ENCODE peak calls at places on chromosomes 13 and 19, in seven cellular contexts. O, K, C, E, T, S and I are unnamed samples.

GRCh38 chr19:46674416-46675178 is 13.6 kb upstream of the DACT3 start:
- DNase-seq in C (no peak), S (no peak), O (no peak), T (no peak), E (peak; percentile 33), K (no peak), I (peak; percentile 37)

GRCh38 chr13:37288057-37288720 is 182.7 kb upstream of the CSNK1A1L start:
- DNase-seq in O (no peak), S (no peak), T (no peak), K (no peak), C (no peak), E (no peak), I (no peak)

GRCh38 chr19:56971230-56971629 is 130.7 kb upstream of the PEG3 start:
- DNase-seq in K (no peak), O (no peak), C (no peak), T (no peak), E (no peak), S (no peak), I (no peak)

GRCh38 chr13:106415427-106415826 is 120.0 kb downstream of the EFNB2 start:
- DNase-seq in O (no peak), S (no peak), T (no peak), C (no peak), K (no peak), E (no peak), I (no peak)

GRCh38 chr13:97030705-97031452 is 36.6 kb upstream of the OXGR1 start:
- DNase-seq in S (peak; percentile 8), E (no peak), O (no peak), C (no peak), T (no peak), K (no peak), I (peak; percentile 60)

GRCh38 chr19:1591421-1592022 is 1.1 kb downstream of the MBD3 start:
- DNase-seq in C (no peak), S (no peak), O (no peak), K (no peak), E (peak; percentile 66), T (no peak), I (no peak)

GRCh38 chr19:11848594-11849263 is at the start of gene ZNF439:
- DNase-seq in T (peak; percentile 82), K (peak; percentile 98), O (peak; percentile 62), C (peak; percentile 84), E (peak; percentile 97), S (peak; percentile 26), I (peak; percentile 83)

GRCh38 chr13:28540612-28541011 is 45.7 kb upstream of the FLT1 start:
- DNase-seq in T (no peak), S (no peak), K (peak; percentile 68), O (no peak), C (no peak), E (no peak), I (peak; percentile 8)

GRCh38 chr13:52738719-52739467 is 727 bp downstream of the CNMD start:
- DNase-seq in T (no peak), E (peak; percentile 60), S (peak; percentile 61), C (no peak), O (no peak), K (peak; percentile 84), I (no peak)

GRCh38 chr13:65965496-65965895 is 1264.6 kb downstream of the PCDH9 start:
- DNase-seq in K (no peak), S (no peak), C (no peak), O (no peak), E (no peak), T (no peak), I (peak; percentile 29)

GRCh38 chr19:13022859-13023636 is 27.8 kb downstream of the NFIX start:
- DNase-seq in K (peak; percentile 95), T (no peak), C (peak; percentile 73), E (peak; percentile 94), S (no peak), O (peak; percentile 90), I (peak; percentile 94)

GRCh38 chr19:6372594-6373095 is at the start of gene ALKBH7:
- DNase-seq in E (peak; percentile 98), C (peak; percentile 99), T (peak; percentile 100), O (peak; percentile 100), S (peak; percentile 98), K (peak; percentile 99), I (peak; percentile 100)

GRCh38 chr13:98821372-98822237 is 69.1 kb upstream of the SLC15A1 start:
- DNase-seq in C (no peak), K (peak; percentile 89), T (no peak), S (no peak), O (peak; percentile 44), E (no peak), I (no peak)

GRCh38 chr13:56332671-56333070 is 808.0 kb upstream of the PRR20A start:
- DNase-seq in S (no peak), O (no peak), E (no peak), T (no peak), K (no peak), C (no peak), I (no peak)

GRCh38 chr13:23470706-23471610 is 37.5 kb upstream of the SACS start:
- DNase-seq in O (no peak), C (no peak), S (no peak), K (no peak), T (no peak), E (no peak), I (peak; percentile 58)

GRCh38 chr13:27964741-27965323 is 4.3 kb downstream of the CDX2 start:
- DNase-seq in C (no peak), O (no peak), T (no peak), E (no peak), S (no peak), K (no peak), I (no peak)

GRCh38 chr13:108700421-108701170 is 71.2 kb downstream of the MYO16 start:
- DNase-seq in E (no peak), S (no peak), K (no peak), C (no peak), T (no peak), O (no peak), I (peak; percentile 75)

GRCh38 chr13:31377946-31378345 is 178.2 kb downstream of the B3GLCT start:
- DNase-seq in O (no peak), E (no peak), K (peak; percentile 64), S (no peak), T (no peak), C (no peak), I (no peak)

GRCh38 chr13:30156826-30157615 is 150.3 kb downstream of the KATNAL1 start:
- DNase-seq in O (no peak), T (no peak), C (no peak), S (no peak), E (no peak), K (no peak), I (no peak)

GRCh38 chr13:114024603-114025431 is 50.9 kb upstream of the C13orf46 start:
- DNase-seq in O (no peak), S (no peak), E (peak; percentile 52), T (no peak), C (no peak), K (no peak), I (no peak)

GRCh38 chr13:114022309-114022669 is 48.4 kb upstream of the C13orf46 start:
- DNase-seq in K (no peak), T (no peak), O (no peak), E (peak; percentile 13), C (no peak), S (no peak), I (no peak)

GRCh38 chr13:114025432-114026127 is 51.7 kb upstream of the C13orf46 start:
- DNase-seq in K (no peak), S (no peak), C (no peak), T (no peak), E (peak; percentile 62), O (no peak), I (no peak)

GRCh38 chr13:114022876-114023275 is 49.0 kb upstream of the C13orf46 start:
- DNase-seq in K (no peak), S (no peak), O (no peak), C (no peak), T (no peak), E (peak; percentile 28), I (no peak)

GRCh38 chr13:114023716-114024602 is 50.1 kb upstream of the C13orf46 start:
- DNase-seq in S (no peak), E (peak; percentile 60), K (no peak), C (no peak), O (no peak), T (no peak), I (no peak)
- H3K4me3 ChIP-seq in S (no peak overlapping the region), E (no peak overlapping the region), K (no peak overlapping the region), C (no peak overlapping the region), O (no peak overlapping the region), T (no peak overlapping the region), I (no peak overlapping the region)

DNA sequence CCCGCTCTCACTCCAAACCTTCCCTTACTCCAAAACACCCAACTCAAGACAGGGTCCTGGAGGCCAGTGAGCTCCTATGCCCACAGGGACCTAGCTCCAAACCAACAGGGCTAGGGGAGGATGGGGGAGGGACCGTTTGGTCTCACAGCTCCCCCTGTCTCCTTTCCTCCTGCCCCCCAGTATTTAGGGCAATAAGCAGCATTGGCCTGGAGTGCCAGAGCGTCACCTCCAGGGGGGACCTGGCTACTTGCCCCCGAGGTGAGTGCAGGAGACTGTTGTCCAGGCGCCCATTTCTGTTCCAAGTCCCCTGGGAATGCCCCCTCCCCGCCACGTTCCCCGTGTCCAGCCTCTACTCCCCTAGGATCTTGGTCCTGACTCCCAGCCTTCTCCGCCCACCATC is 792 bp downstream of the RETN start:
- DNase-seq in T (no peak), E (no peak), K (no peak), O (no peak), S (no peak), C (no peak), I (no peak)
- H3K27me3 ChIP-seq in T (no peaks in the 10 kb centered on the region), E (no peaks in the 10 kb centered on the region), K (peaks cover 6% of the 10 kb centered on the region), O (peaks cover 24% of the 10 kb centered on the region), S (peaks cover 22% of the 10 kb centered on the region), C (peaks cover 40% of the 10 kb centered on the region), I (peaks cover 8% of the 10 kb centered on the region)

DNA sequence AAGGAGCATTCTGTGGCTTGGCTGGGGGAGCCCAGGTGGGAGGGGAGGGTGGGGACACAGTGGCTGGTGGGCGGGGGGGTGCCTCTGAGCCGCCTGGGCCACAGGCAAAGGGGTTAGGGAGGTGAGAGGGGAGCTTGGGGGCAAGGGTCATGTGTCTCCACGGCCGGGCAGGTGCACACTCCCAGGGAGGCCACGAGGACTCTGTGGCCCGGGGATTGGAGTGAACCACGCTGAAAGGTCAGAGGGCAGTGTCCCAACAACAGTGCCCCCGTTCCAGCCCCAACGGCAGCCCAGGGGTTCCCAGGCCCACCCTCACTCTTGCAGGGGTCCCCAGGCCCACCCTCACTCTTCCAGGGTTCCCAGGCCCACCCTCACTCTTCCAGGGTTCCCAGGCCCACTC is 9.6 kb downstream of the C2CD4C start:
- DNase-seq in O (no peak), S (no peak), K (no peak), C (no peak), T (no peak), E (no peak), I (no peak)
- H3K4me3 ChIP-seq in O (no peak overlapping the region), S (no peak overlapping the region), K (no peak overlapping the region), C (no peak overlapping the region), T (no peak overlapping the region), E (no peak overlapping the region), I (no peak overlapping the region)

DNA sequence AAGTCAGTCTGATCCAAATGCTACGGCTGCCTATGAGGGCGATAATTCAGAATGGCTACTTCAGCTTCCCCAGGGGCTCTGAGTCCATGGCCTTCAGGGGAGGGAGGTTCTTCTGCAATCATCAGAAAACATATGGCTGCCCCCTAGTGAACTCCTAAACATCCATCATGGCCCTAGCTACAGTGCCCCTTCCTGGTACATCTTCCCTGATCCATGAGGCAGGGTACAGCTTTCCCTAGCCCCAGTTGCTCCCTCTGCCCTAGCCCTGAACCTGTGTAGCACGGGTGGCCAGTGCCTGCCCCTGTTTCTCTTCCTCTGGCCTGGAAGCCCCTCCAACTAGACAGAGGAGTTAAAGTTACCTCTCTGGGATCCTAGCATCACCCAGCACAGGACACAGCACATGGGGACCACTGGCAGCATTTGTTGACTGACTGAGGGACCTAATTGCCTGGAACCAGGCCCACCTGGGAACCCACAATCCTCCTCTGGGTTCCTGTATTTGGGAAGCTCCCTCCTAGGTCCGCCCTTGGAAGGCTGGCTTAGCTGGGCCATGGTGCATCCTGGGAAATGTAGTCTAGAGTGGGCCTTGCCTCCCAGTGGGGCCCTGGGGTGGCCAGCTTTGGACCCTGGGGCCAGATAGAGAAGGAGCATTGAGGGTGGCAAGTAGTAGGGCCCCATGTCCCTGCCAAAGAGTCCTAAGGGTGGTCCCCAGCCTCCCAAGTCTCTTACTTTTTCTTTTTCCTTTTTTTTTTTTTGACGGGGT is 17.7 kb upstream of the SEMA6B start:
- DNase-seq in E (no peak), T (no peak), S (no peak), C (no peak), K (no peak), O (no peak), I (peak; percentile 47)
- H3K27me3 ChIP-seq in E (no peaks in the 10 kb centered on the region), T (peaks cover 5% of the 10 kb centered on the region), S (peaks cover 9% of the 10 kb centered on the region), C (peaks cover 65% of the 10 kb centered on the region), K (peaks cover 44% of the 10 kb centered on the region), O (peaks cover 24% of the 10 kb centered on the region), I (peaks cover 7% of the 10 kb centered on the region)